ENCODE peak calls at places on chromosomes 1 and 21, in five cellular contexts. H is mucosa of descending colon, T is type B pancreatic cell, C is body of pancreas, B is astrocyte of the spinal cord. I is an unnamed sample.
A peak's percentile ranks its signal among the peaks of the same experiment; 100 is the strongest.

GRCh38 chr1:94976996-94977548 is 50.2 kb upstream of the CNN3 start:
- DNase-seq in T (no peak), C (no peak), H (no peak), B (no peak), I (no peak)

GRCh38 chr1:40976952-40977690 is 2.4 kb upstream of the CTPS1 start:
- DNase-seq in H (no peak), B (peak; percentile 68), T (no peak), C (no peak), I (no peak)

GRCh38 chr1:222914861-222915632 is 100.2 kb downstream of the DISP1 start:
- DNase-seq in B (peak; percentile 39), C (no peak), T (no peak), H (no peak), I (no peak)

GRCh38 chr1:223344491-223344890 is 19.5 kb downstream of the SUSD4 start:
- DNase-seq in H (no peak), C (peak; percentile 62), T (no peak), B (no peak), I (no peak)

GRCh38 chr1:21149862-21150432 is 26.8 kb downstream of the EIF4G3 start:
- DNase-seq in C (no peak), H (no peak), B (peak; percentile 97), T (no peak), I (no peak)

GRCh38 chr21:30349572-30349971 is 1.2 kb upstream of the KRTAP23-1 start:
- DNase-seq in B (no peak), C (no peak), H (no peak), T (no peak), I (no peak)

GRCh38 chr1:20530261-20530660 is 22.1 kb upstream of the FAM43B start:
- DNase-seq in T (no peak), C (no peak), H (no peak), B (no peak), I (no peak)

GRCh38 chr1:183804382-183804781 is 538 bp upstream of the RGL1 start:
- DNase-seq in H (no peak), C (no peak), T (no peak), B (no peak), I (no peak)

GRCh38 chr1:88973520-88974137 is 18.8 kb downstream of the KYAT3 start:
- DNase-seq in C (no peak), T (no peak), B (peak; percentile 68), H (no peak), I (no peak)

GRCh38 chr1:13901041-13901440 is 201.1 kb downstream of the PRDM2 start:
- DNase-seq in B (no peak), H (no peak), T (no peak), C (no peak), I (no peak)

GRCh38 chr1:150127868-150128267 is 21.8 kb upstream of the PLEKHO1 start:
- DNase-seq in H (no peak), T (no peak), C (no peak), B (no peak), I (no peak)

GRCh38 chr1:216223521-216223920 is 199.7 kb downstream of the USH2A start:
- DNase-seq in B (no peak), T (no peak), C (no peak), H (no peak), I (no peak)

GRCh38 chr1:115865704-115866380 is 24.9 kb upstream of the NHLH2 start:
- DNase-seq in H (no peak), C (no peak), T (no peak), B (no peak), I (no peak)

GRCh38 chr1:83508485-83509151 is 490.3 kb downstream of the TTLL7 start:
- DNase-seq in H (no peak), B (peak; percentile 60), C (peak; percentile 16), T (no peak), I (no peak)

GRCh38 chr21:42145569-42146250 is 73.2 kb upstream of the ABCG1 start:
- DNase-seq in C (peak; percentile 53), T (no peak), B (peak; percentile 45), H (peak; percentile 60), I (no peak)

GRCh38 chr1:905811-906531 is 17.8 kb upstream of the SAMD11 start:
- DNase-seq in H (peak; percentile 30), T (peak; percentile 66), B (no peak), C (no peak), I (no peak)

GRCh38 chr1:100277866-100278265 is 11.8 kb downstream of the RTCA start:
- DNase-seq in C (no peak), T (no peak), H (no peak), B (no peak), I (no peak)

GRCh38 chr21:15390049-15390448 is 325.2 kb upstream of the NRIP1 start:
- DNase-seq in T (no peak), B (no peak), C (no peak), H (no peak), I (no peak)

GRCh38 chr1:181089017-181089776 is 697 bp downstream of the IER5 start:
- DNase-seq in H (peak; percentile 67), C (peak; percentile 41), B (peak; percentile 53), T (no peak), I (no peak)

GRCh38 chr1:169240449-169241242 is 127.0 kb downstream of the NME7 start:
- DNase-seq in C (no peak), T (no peak), B (no peak), H (no peak), I (no peak)

GRCh38 chr1:42369471-42369870 is 11.1 kb upstream of the RIMKLA start:
- DNase-seq in B (no peak), T (no peak), C (no peak), H (no peak), I (no peak)

GRCh38 chr1:226497991-226498689 is 50.4 kb upstream of the STUM start:
- DNase-seq in C (no peak), H (no peak), T (no peak), B (no peak), I (no peak)

DNA sequence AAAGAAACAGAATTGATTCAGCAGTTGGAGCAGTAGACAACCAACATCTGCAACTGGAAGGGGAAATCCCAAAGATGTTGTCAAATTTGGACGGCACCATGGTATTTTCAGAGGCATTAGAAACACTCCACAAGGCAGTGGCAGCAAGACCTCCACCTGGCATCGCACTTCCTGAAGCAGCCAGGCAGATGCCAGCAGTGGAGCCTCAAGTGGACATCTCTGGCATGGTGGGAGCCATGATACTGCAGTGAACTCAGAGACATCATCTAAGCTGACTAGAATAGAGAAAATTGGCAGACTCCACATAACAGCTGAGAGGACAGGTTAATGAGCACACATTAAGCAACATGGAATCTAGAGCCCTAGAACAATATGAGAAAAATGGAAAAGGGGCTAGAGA is 33.9 kb upstream of the RGS8 start:
- DNase-seq in B (no peak), C (no peak), H (no peak), T (no peak), I (no peak)
- TF ChIP-seq CTCF in B (no peak), C (no peak), H (no peak), T (no peak), I (no peak)

DNA sequence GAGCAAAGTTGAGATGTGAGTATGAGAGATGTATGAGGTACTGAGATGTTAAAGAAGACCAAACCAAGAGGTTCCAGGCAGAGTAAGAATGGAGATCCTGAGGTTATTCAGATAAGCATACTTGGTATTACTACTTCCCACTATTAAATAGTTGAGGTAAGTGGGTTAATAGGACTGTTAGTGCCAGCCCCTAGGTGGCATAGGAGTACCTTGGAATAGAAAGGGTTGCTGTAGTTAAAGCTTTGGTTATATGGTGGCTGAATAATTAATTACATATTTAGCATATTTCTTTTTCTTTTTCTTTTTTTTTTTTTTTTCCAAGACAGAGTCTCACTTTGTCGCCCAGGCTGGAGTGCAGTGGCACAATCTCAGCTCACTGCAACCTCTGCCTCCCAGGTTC is 397.9 kb upstream of the TMPRSS15 start:
- DNase-seq in C (no peak), H (no peak), B (peak; percentile 42), T (no peak), I (no peak)
- TF ChIP-seq CTCF in C (no peak), H (no peak), B (peak; percentile 51), T (no peak), I (peak; percentile 65)

DNA sequence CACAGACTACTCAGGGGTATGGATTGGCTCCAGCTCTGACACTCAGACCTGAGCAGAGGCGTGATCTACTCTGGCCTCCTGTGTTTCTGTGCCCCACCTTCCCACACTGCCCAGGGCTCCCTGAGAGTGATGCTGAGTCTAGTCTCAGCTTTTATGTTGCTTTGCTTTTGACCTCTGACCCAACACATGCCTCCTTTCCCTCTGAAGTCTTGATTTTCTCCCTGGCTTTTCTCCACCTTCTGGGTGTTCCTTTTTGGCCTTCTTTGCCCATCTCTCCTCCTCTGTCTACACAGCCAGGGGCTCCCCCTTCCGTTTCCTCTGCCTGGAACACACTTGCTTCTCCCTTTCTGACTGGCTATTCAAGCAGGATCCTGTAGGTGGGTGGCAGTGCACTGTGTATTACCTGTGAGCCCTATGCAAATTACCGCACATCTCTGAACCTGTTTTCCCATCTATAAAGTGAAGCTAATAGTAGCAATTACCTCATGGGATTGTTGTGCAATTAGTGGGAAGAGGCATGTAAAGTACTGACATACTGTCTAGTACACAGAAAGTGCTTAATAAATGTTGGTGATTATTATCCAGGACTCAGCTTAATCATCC is 13.7 kb upstream of the MEX3A start:
- DNase-seq in T (no peak), H (no peak), C (no peak), B (no peak), I (no peak)
- TF ChIP-seq CTCF in T (no peak), H (no peak), C (no peak), B (no peak), I (no peak)

GRCh38 chr1:215143497-215143896 is 61.0 kb downstream of the KCNK2 start:
- DNase-seq in H (no peak), B (no peak), T (no peak), C (no peak), I (no peak)

GRCh38 chr1:215147024-215147423 is 64.5 kb downstream of the KCNK2 start:
- DNase-seq in H (no peak), C (no peak), T (no peak), B (no peak), I (no peak)

GRCh38 chr1:215151841-215152240 is 69.3 kb downstream of the KCNK2 start:
- DNase-seq in B (no peak), H (no peak), C (no peak), T (no peak), I (no peak)

GRCh38 chr1:215141460-215141859 is 58.9 kb downstream of the KCNK2 start:
- DNase-seq in C (no peak), H (no peak), T (no peak), B (no peak), I (no peak)

GRCh38 chr1:215146252-215146975 is 63.9 kb downstream of the KCNK2 start:
- DNase-seq in B (peak; percentile 65), H (peak; percentile 29), C (peak; percentile 30), T (no peak), I (no peak)
- TF ChIP-seq CTCF in B (peak; percentile 73), H (no peak), C (no peak), T (peak; percentile 76), I (peak; percentile 77)

GRCh38 chr1:199041173-199041914 is 402.5 kb downstream of the PTPRC start:
- DNase-seq in T (no peak), C (no peak), B (peak; percentile 34), H (no peak), I (no peak)

GRCh38 chr1:199044191-199044590 is 405.4 kb downstream of the PTPRC start:
- DNase-seq in C (no peak), H (no peak), T (no peak), B (no peak), I (no peak)

GRCh38 chr1:199042193-199042592 is 403.4 kb downstream of the PTPRC start:
- DNase-seq in C (no peak), B (no peak), H (no peak), T (no peak), I (no peak)

DNA sequence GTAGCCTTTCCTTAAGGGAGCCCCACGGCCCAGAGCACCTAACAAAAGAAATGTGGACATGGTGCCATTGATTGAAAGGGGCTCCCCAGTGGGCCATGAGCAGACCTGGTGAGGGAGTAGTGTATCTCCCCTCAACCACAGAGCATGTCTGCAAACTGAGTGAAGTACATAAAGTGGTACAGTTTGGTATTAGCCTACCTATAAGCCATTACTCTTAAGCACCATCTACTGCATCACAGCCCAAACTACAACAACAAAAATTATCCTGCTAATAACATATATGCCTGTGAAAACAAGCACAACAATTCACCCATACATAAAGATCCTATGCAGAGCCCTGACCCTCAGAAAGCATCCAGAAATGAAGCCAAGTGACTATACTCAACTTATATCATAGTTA is 407.8 kb downstream of the PTPRC start:
- DNase-seq in C (no peak), B (no peak), H (no peak), T (no peak), I (no peak)
- TF ChIP-seq CTCF in C (no peak), B (peak; percentile 12), H (no peak), T (no peak), I (no peak)